ENCODE peak calls at places on chromosomes 13 and 19, in seven cellular contexts. M is activated naive CD4-positive, alpha-beta T cell treated with anti-CD3 and anti-CD28 coated beads, Interleukin-2, amount 50 U/mL, for 72 hours; F is endothelial cell of umbilical vein; H is AG08396; A is HCEC 1CT; P is activated T-cell treated with anti-CD3 and anti-CD28 coated beads for 4 hours; N is psoas muscle. K is an unnamed sample.

GRCh38 chr13:76024151-76024550 is 388.0 kb downstream of the LMO7 start:
- DNase-seq in M (no peak), F (no peak), H (no peak), A (no peak), P (no peak), N (no peak), K (no peak)

GRCh38 chr19:4889034-4889825 is 13.5 kb downstream of the ARRDC5 start:
- DNase-seq in M (no peak), F (no peak), H (peak), A (peak), P (no peak), N (no peak), K (no peak)

GRCh38 chr19:49776371-49776764 is 9.6 kb downstream of the AP2A1 start:
- DNase-seq in M (no peak), F (no peak), H (no peak), A (no peak), P (no peak), N (no peak), K (no peak)

GRCh38 chr19:4929186-4929585 is 19.9 kb downstream of the UHRF1 start:
- DNase-seq in M (no peak), F (no peak), H (no peak), A (no peak), P (no peak), N (no peak), K (no peak)

GRCh38 chr13:81395368-81395767 is 1054.4 kb upstream of the SPRY2 start:
- DNase-seq in M (no peak), F (no peak), H (no peak), A (peak), P (no peak), N (no peak), K (peak)

GRCh38 chr19:7069904-7070226 is 362 bp downstream of the ZNF557 start:
- DNase-seq in M (no peak), F (no peak), H (no peak), A (peak), P (no peak), N (no peak), K (no peak)

GRCh38 chr13:30153871-30154426 is 153.4 kb downstream of the KATNAL1 start:
- DNase-seq in M (no peak), F (no peak), H (peak), A (no peak), P (no peak), N (no peak), K (no peak)

GRCh38 chr19:18290250-18291018 is 9.0 kb upstream of the JUND start:
- DNase-seq in M (peak), F (no peak), H (no peak), A (no peak), P (peak), N (no peak), K (no peak)

GRCh38 chr19:9586764-9587163 is 2.5 kb upstream of the ZNF121 start:
- DNase-seq in M (peak), F (peak), H (peak), A (peak), P (peak), N (no peak), K (peak)

K was measured in NCI-H524 treated with DMSO at 0.1 percent for 48 hours.